ENCODE peak calls at places on chromosomes 3 and 15, in nine cellular contexts. F, I, O, P, Y, B, A, W and E are unnamed samples.
A peak's percentile ranks its signal among the peaks of the same experiment; 100 is the strongest.

GRCh38 chr3:152398495-152398894 is 129.8 kb downstream of the MBNL1 start:
- DNase-seq in F (no peak), I (no peak), O (no peak), P (no peak), Y (no peak), B (no peak), A (no peak), W (no peak), E (no peak)

GRCh38 chr15:56327721-56328502 is 37.3 kb upstream of the TEX9 start:
- DNase-seq in F (peak; percentile 99), I (no peak), O (no peak), P (no peak), Y (no peak), B (no peak), A (peak; percentile 89), W (no peak), E (no peak)

GRCh38 chr3:47103619-47104018 is 60.3 kb downstream of the SETD2 start:
- DNase-seq in F (no peak), I (peak; percentile 74), O (no peak), P (no peak), Y (no peak), B (no peak), A (no peak), W (no peak), E (no peak)

GRCh38 chr3:154522031-154522430 is 92.0 kb upstream of the GPR149 start:
- DNase-seq in F (no peak), I (no peak), O (no peak), P (no peak), Y (no peak), B (no peak), A (no peak), W (no peak), E (no peak)

GRCh38 chr15:80418892-80419537 is 14.8 kb downstream of the ARNT2 start:
- DNase-seq in F (peak; percentile 65), I (peak; percentile 47), O (no peak), P (peak; percentile 56), Y (no peak), B (peak; percentile 22), A (no peak), W (no peak), E (peak; percentile 26)

GRCh38 chr3:37457392-37458065 is 283.1 kb upstream of the LRRFIP2 start:
- DNase-seq in F (no peak), I (no peak), O (no peak), P (no peak), Y (no peak), B (no peak), A (no peak), W (no peak), E (no peak)

GRCh38 chr3:138303474-138303873 is 26.2 kb downstream of the NME9 start:
- DNase-seq in F (no peak), I (no peak), O (no peak), P (no peak), Y (no peak), B (no peak), A (no peak), W (no peak), E (no peak)

GRCh38 chr15:99139276-99139675 is 34.4 kb downstream of the SYNM start:
- DNase-seq in F (no peak), I (no peak), O (no peak), P (no peak), Y (no peak), B (no peak), A (no peak), W (no peak), E (no peak)

GRCh38 chr15:50304856-50305255 is 39.3 kb upstream of the HDC start:
- DNase-seq in F (no peak), I (no peak), O (no peak), P (no peak), Y (no peak), B (peak; percentile 15), A (no peak), W (no peak), E (no peak)

GRCh38 chr15:52746162-52746721 is 43.9 kb downstream of the ONECUT1 start:
- DNase-seq in F (no peak), I (peak; percentile 32), O (no peak), P (no peak), Y (no peak), B (no peak), A (no peak), W (no peak), E (no peak)

DNA sequence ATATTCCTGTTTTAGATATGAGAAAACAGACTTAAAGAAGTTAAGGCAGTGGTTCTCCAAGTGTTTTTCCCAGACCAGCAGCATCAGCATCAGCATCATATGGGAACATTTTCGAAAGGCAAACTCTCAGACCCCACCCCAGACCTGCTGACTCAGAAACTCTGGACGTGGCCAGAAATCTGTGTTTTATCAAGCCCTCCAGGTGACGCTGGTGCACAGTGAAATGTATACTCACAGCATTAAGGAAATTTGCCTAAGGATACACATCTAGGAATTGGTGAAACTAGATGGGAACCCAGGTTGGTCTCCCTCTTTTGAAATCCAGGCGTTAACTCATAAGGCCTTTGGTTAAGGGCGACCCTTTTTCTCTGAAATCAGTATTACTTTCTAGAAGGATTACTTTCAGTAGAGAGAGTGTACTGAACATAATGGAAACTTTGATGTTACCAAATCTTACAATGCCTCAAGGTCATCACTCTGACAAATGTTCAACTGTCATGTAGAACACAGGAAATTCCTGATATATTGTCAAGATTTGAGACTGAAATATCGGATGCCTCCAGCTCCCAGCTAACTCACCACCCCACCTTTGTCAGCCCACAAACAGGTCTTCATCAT is 910.2 kb downstream of the ROBO1 start:
- DNase-seq in F (peak; percentile 42), I (no peak), O (no peak), P (no peak), Y (no peak), B (no peak), A (no peak), W (no peak), E (no peak)
- TF ChIP-seq CTCF in F (peak; percentile 12), I (peak; percentile 42), O (no peak), P (no peak), Y (no peak), B (no peak), A (no peak), W (no peak), E (no peak)

GRCh38 chr3:194840661-194841514 is 155.2 kb downstream of the FAM43A start:
- DNase-seq in F (peak; percentile 24), I (peak; percentile 6), O (no peak), P (peak; percentile 25), Y (no peak), B (no peak), A (no peak), W (no peak), E (no peak)

GRCh38 chr3:194841515-194841841 is 155.8 kb downstream of the FAM43A start:
- DNase-seq in F (no peak), I (no peak), O (no peak), P (no peak), Y (no peak), B (no peak), A (no peak), W (no peak), E (no peak)

GRCh38 chr3:194843543-194843942 is 157.9 kb downstream of the FAM43A start:
- DNase-seq in F (no peak), I (no peak), O (no peak), P (no peak), Y (no peak), B (no peak), A (no peak), W (no peak), E (no peak)

GRCh38 chr3:194849166-194849875 is 163.6 kb downstream of the FAM43A start:
- DNase-seq in F (no peak), I (peak; percentile 11), O (no peak), P (no peak), Y (no peak), B (no peak), A (no peak), W (no peak), E (no peak)

DNA sequence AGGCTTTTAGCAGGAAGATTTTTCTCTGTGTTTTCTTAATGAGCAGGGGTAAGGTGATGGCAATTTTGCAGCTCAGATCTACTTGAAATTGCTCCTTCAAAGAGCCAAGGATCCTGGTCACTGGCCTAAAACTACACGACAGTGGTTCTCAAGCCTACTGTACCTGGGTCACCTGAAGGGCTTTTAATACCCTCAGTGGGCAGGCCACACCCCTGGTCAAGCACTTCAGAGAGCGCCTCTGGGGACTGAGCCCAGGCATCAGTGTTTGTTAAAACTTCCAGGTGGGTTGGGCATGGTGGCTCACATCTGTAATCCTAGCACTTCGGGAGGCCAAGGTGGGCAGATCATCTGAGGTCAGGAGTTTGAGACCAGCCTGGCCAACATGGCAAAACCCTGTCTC is 158.4 kb downstream of the FAM43A start:
- DNase-seq in F (no peak), I (no peak), O (no peak), P (no peak), Y (no peak), B (no peak), A (no peak), W (no peak), E (no peak)
- TF ChIP-seq CTCF in F (no peak), I (no peak), O (no peak), P (no peak), Y (no peak), B (no peak), A (no peak), W (no peak), E (no peak)

DNA sequence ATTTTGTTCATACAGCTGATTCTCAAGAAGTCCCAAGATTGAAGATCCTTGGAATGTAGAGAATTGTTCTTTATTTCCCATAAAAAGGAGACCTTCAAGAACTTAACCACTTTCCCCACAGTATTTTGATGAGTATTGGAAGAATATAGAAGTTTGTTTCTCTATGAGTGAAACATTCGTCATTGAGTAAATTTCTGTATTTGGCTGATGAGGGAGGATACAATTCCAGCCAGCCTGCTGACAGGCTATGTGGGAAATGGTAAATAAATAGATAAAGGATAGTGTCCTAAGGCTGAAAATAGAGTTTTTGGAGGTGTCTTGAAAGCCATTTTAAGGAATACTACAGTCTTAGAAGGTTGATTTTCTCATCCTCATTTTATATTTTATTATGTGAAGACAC is 1076.1 kb downstream of the ROBO2 start:
- DNase-seq in F (no peak), I (no peak), O (no peak), P (no peak), Y (no peak), B (no peak), A (no peak), W (no peak), E (no peak)
- TF ChIP-seq CTCF in F (no peak), I (no peak), O (no peak), P (no peak), Y (no peak), B (no peak), A (no peak), W (no peak), E (no peak)

GRCh38 chr3:170523248-170523647 is 62.6 kb downstream of the SLC7A14 start:
- DNase-seq in F (peak; percentile 62), I (no peak), O (no peak), P (no peak), Y (no peak), B (no peak), A (no peak), W (no peak), E (no peak)

GRCh38 chr3:170522171-170522570 is 63.7 kb downstream of the SLC7A14 start:
- DNase-seq in F (peak; percentile 17), I (no peak), O (no peak), P (no peak), Y (no peak), B (no peak), A (no peak), W (no peak), E (no peak)

GRCh38 chr3:170520996-170521395 is 64.9 kb downstream of the SLC7A14 start:
- DNase-seq in F (peak; percentile 36), I (no peak), O (no peak), P (no peak), Y (no peak), B (no peak), A (no peak), W (no peak), E (no peak)

GRCh38 chr3:170528731-170529130 is 57.1 kb downstream of the SLC7A14 start:
- DNase-seq in F (no peak), I (no peak), O (no peak), P (no peak), Y (no peak), B (no peak), A (no peak), W (no peak), E (no peak)

GRCh38 chr3:170524072-170524471 is 61.8 kb downstream of the SLC7A14 start:
- DNase-seq in F (peak; percentile 16), I (no peak), O (no peak), P (no peak), Y (no peak), B (no peak), A (no peak), W (no peak), E (no peak)
- TF ChIP-seq CTCF in F (no peak), I (no peak), O (no peak), P (no peak), Y (no peak), B (no peak), A (no peak), W (no peak), E (no peak)